ENCODE peak calls at places on chromosome 13, in five cellular contexts. H is sigmoid colon, M is left lung, A is heart right ventricle, W is neural progenitor cell. S is an unnamed sample.

GRCh38 chr13:43522788-43523187 is 264.0 kb downstream of the ENOX1 start:
- DNase-seq in H (no peak), M (no peak), W (no peak), A (no peak), S (no peak)

GRCh38 chr13:50685491-50685890 is 158.0 kb downstream of the DLEU7 start:
- DNase-seq in W (peak; percentile 58), M (no peak), H (peak; percentile 74), A (peak; percentile 90), S (peak; percentile 46)

GRCh38 chr13:101649490-101650126 is 197.1 kb downstream of the ITGBL1 start:
- DNase-seq in A (no peak), M (no peak), H (no peak), W (no peak), S (no peak)

GRCh38 chr13:75494491-75494890 is 12.5 kb upstream of the TBC1D4 start:
- DNase-seq in M (no peak), H (no peak), A (no peak), W (no peak), S (no peak)

GRCh38 chr13:21124853-21125252 is 51.5 kb downstream of the SKA3 start:
- DNase-seq in H (no peak), A (no peak), W (peak; percentile 63), M (no peak), S (no peak)

GRCh38 chr13:19672990-19673389 is 39.5 kb downstream of the MPHOSPH8 start:
- DNase-seq in A (no peak), H (no peak), M (no peak), W (no peak), S (no peak)

GRCh38 chr13:41916173-41916954 is 44.5 kb downstream of the VWA8 start:
- DNase-seq in H (no peak), W (no peak), A (no peak), M (no peak), S (no peak)

GRCh38 chr13:90545070-90545840 is 802.2 kb upstream of the MIR17HG start:
- DNase-seq in H (no peak), A (peak; percentile 24), W (no peak), M (no peak), S (no peak)

GRCh38 chr13:93304868-93305613 is 78.4 kb downstream of the GPC6 start:
- DNase-seq in W (no peak), H (no peak), M (no peak), A (no peak), S (no peak)

GRCh38 chr13:112842343-112842856 is 126.6 kb upstream of the MCF2L start:
- DNase-seq in W (peak; percentile 71), A (peak; percentile 61), M (no peak), H (no peak), S (no peak)

GRCh38 chr13:49287995-49288394 is 40.3 kb downstream of the CDADC1 start:
- DNase-seq in W (no peak), A (no peak), H (no peak), M (no peak), S (no peak)

GRCh38 chr13:49560270-49561063 is 24.9 kb downstream of the RCBTB1 start:
- DNase-seq in W (peak; percentile 11), M (no peak), H (no peak), A (no peak), S (no peak)

GRCh38 chr13:40518481-40518882 is 148.0 kb downstream of the FOXO1 start:
- DNase-seq in W (no peak), H (no peak), A (no peak), M (no peak), S (no peak)

GRCh38 chr13:53513199-53513598 is 484.6 kb downstream of the OLFM4 start:
- DNase-seq in H (no peak), M (no peak), A (no peak), W (no peak), S (no peak)

GRCh38 chr13:31803327-31803726 is 64.0 kb downstream of the RXFP2 start:
- DNase-seq in M (no peak), H (no peak), W (no peak), A (no peak), S (no peak)

GRCh38 chr13:102846261-102847015 is 606 bp downstream of the ERCC5 start:
- DNase-seq in W (peak; percentile 33), H (peak; percentile 73), A (peak; percentile 15), M (peak; percentile 72), S (peak; percentile 55)

GRCh38 chr13:100789968-100790367 is 115.4 kb upstream of the TMTC4 start:
- DNase-seq in H (no peak), A (no peak), M (no peak), W (no peak), S (no peak)

DNA sequence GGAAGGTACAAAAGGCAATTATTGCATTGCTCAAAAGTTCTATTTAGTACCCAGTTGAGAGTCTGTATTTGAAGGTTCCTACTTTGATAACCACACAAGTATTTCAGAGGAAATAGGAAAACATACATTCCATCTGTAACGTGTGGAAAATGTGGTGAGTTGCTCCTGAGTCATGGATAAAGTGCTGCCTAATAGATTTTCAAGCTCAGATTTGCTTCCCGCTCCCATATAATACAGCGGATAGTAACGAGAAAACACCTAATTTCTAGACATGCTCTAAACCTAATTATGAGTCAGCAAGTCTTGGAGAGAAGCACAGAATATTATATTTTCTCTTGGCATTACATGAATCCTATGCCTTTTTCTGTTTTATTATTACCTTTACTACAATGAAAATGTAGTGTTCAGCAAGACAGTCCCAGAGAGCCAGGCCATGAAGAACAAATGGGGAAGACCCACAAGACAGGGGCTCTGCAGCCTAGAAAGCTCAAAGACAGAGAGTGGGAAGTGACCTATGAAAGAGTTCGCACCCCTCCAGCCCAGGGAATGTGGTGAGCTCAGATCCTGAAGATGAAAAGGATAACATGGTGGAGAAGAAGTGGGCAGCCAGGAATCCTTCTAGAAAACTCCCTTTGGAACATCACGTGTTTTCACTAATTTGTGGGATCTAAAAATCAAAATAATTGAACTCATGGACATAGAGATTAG is 116.1 kb downstream of the STARD13 start:
- DNase-seq in A (no peak), H (no peak), M (no peak), W (no peak), S (no peak)
- H3K27ac ChIP-seq in A (no peak overlapping the region), H (peak overlapping the region; percentile 62), M (no peak overlapping the region), W (no peak overlapping the region), S (peak overlapping the region; percentile 56)

GRCh38 chr13:98195054-98195791 is 18.2 kb upstream of the RNF113B start:
- DNase-seq in M (no peak), W (no peak), H (no peak), A (no peak), S (no peak)
- H3K27ac ChIP-seq in M (no peak overlapping the region), W (no peak overlapping the region), H (peak overlapping the region; percentile 59), A (no peak overlapping the region), S (no peak overlapping the region)

DNA sequence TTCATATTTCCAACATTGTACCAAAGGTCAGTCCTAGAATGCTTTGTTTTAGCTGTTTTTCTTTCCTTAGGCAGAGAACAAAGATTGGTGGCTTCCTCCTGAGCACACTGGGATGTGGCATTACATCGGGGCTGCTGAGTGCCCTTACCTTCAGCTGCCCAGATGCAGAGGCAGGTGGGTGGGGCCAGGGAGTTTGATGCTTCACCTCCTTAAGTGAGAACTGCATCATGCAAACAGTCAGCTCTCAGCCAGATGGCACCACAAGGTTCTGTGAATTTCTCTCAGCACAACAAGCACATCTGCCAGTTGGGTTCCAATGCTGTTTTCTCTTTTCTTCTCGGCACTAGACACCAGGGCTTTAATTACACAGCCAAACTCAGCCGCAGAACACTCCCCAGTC is 87.4 kb upstream of the UBL3 start:
- DNase-seq in H (no peak), A (no peak), M (no peak), W (no peak), S (no peak)
- H3K27ac ChIP-seq in H (no peak overlapping the region), A (no peak overlapping the region), M (no peak overlapping the region), W (no peak overlapping the region), S (no peak overlapping the region)

DNA sequence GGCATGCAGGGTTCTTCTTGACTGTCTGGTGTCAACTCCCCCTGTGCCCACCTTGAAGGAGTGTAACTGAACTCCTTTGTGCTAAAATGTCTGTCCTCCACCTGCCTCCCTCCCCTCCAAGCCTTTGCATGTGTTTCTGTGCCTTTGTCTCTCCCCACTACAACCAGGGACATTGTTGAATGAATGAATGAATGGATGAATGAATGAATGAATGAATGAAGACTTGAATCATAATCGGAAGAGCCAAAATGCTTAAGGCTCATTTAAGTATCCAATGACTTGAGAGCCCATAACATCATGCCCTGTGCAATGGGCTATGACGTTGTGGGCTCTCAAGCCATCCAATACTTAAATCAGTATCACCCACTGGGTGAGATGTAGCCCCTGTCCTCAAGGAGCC is 9.0 kb upstream of the GPR183 start:
- DNase-seq in A (no peak), H (no peak), M (no peak), W (no peak), S (no peak)
- H3K27ac ChIP-seq in A (no peak overlapping the region), H (no peak overlapping the region), M (no peak overlapping the region), W (no peak overlapping the region), S (no peak overlapping the region)

DNA sequence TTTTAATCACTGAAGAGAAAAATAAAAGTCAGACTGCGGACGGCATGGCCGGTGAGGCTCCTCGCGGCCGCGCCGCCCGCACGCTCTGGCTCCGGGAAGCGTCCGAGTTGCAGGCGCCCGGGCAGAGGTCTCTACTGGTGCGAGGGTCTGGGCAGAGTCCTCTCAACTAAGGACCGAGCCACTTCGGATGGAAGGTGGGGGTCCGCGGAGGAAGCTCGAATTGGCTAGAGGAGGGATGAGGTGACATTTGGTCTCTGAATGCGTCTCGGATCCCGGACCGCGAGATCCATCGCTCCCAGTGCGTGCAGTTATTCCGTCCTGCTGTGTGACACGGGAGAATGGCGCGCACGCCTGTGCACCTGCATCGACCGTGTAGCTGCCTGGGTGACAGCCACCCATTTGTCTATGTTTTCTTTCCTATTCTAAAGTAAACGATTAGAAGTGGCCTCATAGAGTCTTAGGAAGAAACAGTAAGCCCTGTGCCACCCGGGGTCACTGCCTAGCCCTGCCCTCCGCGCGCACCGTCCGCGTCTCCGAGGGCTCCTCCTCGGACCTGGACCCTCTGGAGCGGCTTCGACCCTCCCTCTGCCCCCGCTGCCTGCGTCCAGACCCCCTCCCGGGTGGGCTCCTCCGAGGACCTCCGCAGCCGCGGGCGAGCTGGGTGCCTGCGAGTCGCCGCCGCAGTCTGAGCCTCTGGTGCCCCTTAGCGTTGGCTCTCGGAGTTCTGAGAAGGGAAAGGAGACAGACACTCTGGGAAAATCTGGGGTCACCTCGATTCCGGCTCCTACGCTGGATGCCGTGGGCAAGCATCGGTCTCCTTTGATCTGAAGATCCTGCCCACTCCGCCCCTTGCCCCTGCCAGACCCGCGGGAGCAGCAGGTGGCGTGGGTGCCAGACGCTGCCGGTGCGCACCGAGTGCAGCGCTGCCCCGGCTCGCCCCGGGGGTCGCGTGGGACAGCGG is 347.4 kb downstream of the LIG4 start:
- DNase-seq in H (no peak), M (peak; percentile 78), W (peak; percentile 83), A (no peak), S (peak; percentile 46)
- H3K27ac ChIP-seq in H (no peak overlapping the region), M (no peak overlapping the region), W (no peak overlapping the region), A (no peak overlapping the region), S (no peak overlapping the region)

S was measured in substantia nigra.